ENCODE peak calls at places on chromosomes 4 and X, in five cellular contexts. R, W, H, T and Z are unnamed samples. For H3K27me3, the result is how much of the 10 kb centered on the place peaks cover.

GRCh38 chrX:1592128-1592862 is 891 bp downstream of the AKAP17A start:
- DNase-seq in T (peak), R (peak), H (no peak), W (no peak), Z (peak)

GRCh38 chr4:6229095-6229494 is 28.7 kb upstream of the JAKMIP1 start:
- DNase-seq in T (no peak), H (no peak), W (peak), R (no peak), Z (no peak)

GRCh38 chr4:143140696-143141095 is 44.0 kb upstream of the USP38 start:
- DNase-seq in T (no peak), W (no peak), R (no peak), H (no peak), Z (no peak)

GRCh38 chr4:112519689-112520597 is 4.0 kb upstream of the NEUROG2 start:
- DNase-seq in T (no peak), W (no peak), R (no peak), H (no peak), Z (no peak)

GRCh38 chr4:43778187-43778915 is 670.3 kb downstream of the KCTD8 start:
- DNase-seq in R (peak), H (no peak), W (no peak), T (no peak), Z (no peak)

GRCh38 chr4:23737571-23737970 is 152.3 kb downstream of the PPARGC1A start:
- DNase-seq in H (no peak), R (peak), W (no peak), T (no peak), Z (no peak)

GRCh38 chrX:101787934-101788333 is 128.3 kb upstream of the ARMCX2 start:
- DNase-seq in H (no peak), R (no peak), W (no peak), T (no peak), Z (no peak)

GRCh38 chr4:76527666-76528065 is 92.6 kb downstream of the SHROOM3 start:
- DNase-seq in W (no peak), R (peak), T (no peak), H (no peak), Z (no peak)

GRCh38 chr4:180059216-180059881 is 2183.9 kb upstream of the TENM3 start:
- DNase-seq in T (peak), H (no peak), R (peak), W (no peak), Z (no peak)

GRCh38 chr4:151407466-151408379 is 1.3 kb upstream of the FHIP1A start:
- DNase-seq in T (peak), W (peak), R (peak), H (peak), Z (peak)

GRCh38 chrX:41145920-41146608 is 60.8 kb downstream of the USP9X start:
- DNase-seq in T (no peak), R (peak), H (no peak), W (no peak), Z (no peak)

GRCh38 chrX:47992093-47992375 is 11.8 kb downstream of the ZNF182 start:
- DNase-seq in T (no peak), R (peak), W (no peak), H (no peak), Z (no peak)

GRCh38 chr4:140995058-140995457 is 138.2 kb downstream of the RNF150 start:
- DNase-seq in R (peak), H (no peak), T (no peak), W (peak), Z (no peak)

GRCh38 chrX:47146121-47146935 is 1.3 kb downstream of the RBM10 start:
- DNase-seq in W (no peak), H (no peak), T (peak), R (no peak), Z (no peak)

GRCh38 chr4:172202480-172203076 is 389.4 kb downstream of the GALNTL6 start:
- DNase-seq in H (no peak), R (peak), W (no peak), T (no peak), Z (no peak)

GRCh38 chr4:106172846-106173245 is 143.2 kb downstream of the TBCK start:
- DNase-seq in W (no peak), T (no peak), H (no peak), R (no peak), Z (no peak)

GRCh38 chr4:1475277-1476139 is 69.3 kb upstream of the NKX1-1 start:
- DNase-seq in W (no peak), T (no peak), R (no peak), H (no peak), Z (no peak)

GRCh38 chr4:156939151-156939550 is 32.4 kb downstream of the PDGFC start:
- DNase-seq in W (no peak), R (no peak), H (no peak), T (no peak), Z (no peak)

GRCh38 chr4:174449152-174449551 is 73.1 kb downstream of the HPGD start:
- DNase-seq in T (no peak), H (no peak), R (no peak), W (no peak), Z (no peak)

GRCh38 chrX:133813991-133814390 is 171.4 kb downstream of the GPC3 start:
- DNase-seq in R (peak), H (no peak), W (no peak), T (no peak), Z (no peak)

GRCh38 chr4:128859887-128860774 is 50.6 kb downstream of the JADE1 start:
- DNase-seq in R (peak), H (no peak), T (no peak), W (no peak), Z (no peak)

GRCh38 chr4:16067515-16067914 is 16.3 kb downstream of the PROM1 start:
- DNase-seq in T (no peak), H (no peak), R (peak), W (no peak), Z (peak)

GRCh38 chrX:154519389-154519788 is 3.4 kb upstream of the FAM3A start:
- DNase-seq in T (no peak), R (no peak), H (no peak), W (no peak), Z (no peak)

GRCh38 chrX:154513662-154514204 is 2.3 kb downstream of the FAM3A start:
- DNase-seq in H (no peak), R (no peak), W (no peak), T (no peak), Z (no peak)

GRCh38 chrX:154517101-154517781 is 1.2 kb upstream of the FAM3A start:
- DNase-seq in W (no peak), H (no peak), R (no peak), T (peak), Z (no peak)

GRCh38 chrX:154515803-154516654 is at the start of gene FAM3A:
- DNase-seq in H (peak), W (peak), R (peak), T (peak), Z (peak)

GRCh38 chrX:154516655-154517100 is 646 bp upstream of the FAM3A start:
- DNase-seq in W (no peak), T (no peak), R (peak), H (no peak), Z (no peak)
- H3K27ac ChIP-seq in W (peak), T (peak), R (peak), H (peak), Z (peak)

GRCh38 chrX:140292961-140293360 is 211.9 kb downstream of the SOX3 start:
- DNase-seq in H (no peak), W (no peak), R (no peak), T (no peak), Z (no peak)
- H3K27me3 ChIP-seq in H (under half), W (under half), R (under half), T (under half), Z (under half)

DNA sequence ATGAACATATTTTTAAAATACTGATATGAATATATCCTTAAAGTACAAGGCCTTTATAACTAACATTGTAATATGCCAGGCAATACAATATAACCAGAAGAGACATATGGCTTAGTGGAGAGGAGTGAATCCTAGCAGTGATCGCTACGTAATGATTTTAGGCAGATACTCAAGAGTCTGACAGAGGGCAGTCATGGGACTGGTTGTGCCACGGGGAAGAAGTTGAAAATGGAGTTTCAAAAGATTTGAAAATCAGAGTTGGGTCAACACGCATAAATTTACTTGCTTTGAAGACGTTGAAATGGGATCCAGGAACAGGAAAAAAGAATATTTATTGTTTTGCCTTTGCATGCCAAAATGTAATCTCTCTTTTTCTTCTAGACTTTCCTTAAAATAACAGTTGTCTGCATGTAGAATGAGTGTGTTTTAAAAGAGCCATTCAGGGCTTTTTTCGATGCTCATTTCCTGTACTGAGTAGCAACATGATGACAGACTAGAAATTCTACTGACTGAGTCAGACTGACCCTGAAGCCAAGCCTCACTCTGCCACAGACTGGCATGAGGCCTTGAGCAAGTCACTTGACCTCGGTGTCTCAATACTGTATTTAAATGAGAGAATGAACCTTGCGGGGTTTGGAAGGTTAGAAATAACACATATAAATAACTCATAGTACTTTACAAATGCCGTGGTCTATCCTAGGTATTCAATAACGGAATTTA is 8.1 kb upstream of the SMS start:
- DNase-seq in R (peak), H (no peak), T (no peak), W (no peak), Z (peak)
- H3K27ac ChIP-seq in R (peak), H (no peak), T (no peak), W (no peak), Z (no peak)

GRCh38 chr4:73867783-73868182 is 1.4 kb upstream of the CXCL1 start:
- DNase-seq in T (no peak), H (no peak), W (no peak), R (peak), Z (no peak)

GRCh38 chr4:73869130-73870055 is at the start of gene CXCL1:
- DNase-seq in H (no peak), T (peak), W (peak), R (peak), Z (peak)

GRCh38 chr4:73870260-73870659 is 1.1 kb downstream of the CXCL1 start:
- DNase-seq in T (no peak), W (no peak), H (no peak), R (no peak), Z (peak)

GRCh38 chr4:73866236-73866635 is 3.0 kb upstream of the CXCL1 start:
- DNase-seq in T (no peak), R (no peak), H (no peak), W (no peak), Z (no peak)

GRCh38 chr4:73868206-73869129 is 725 bp upstream of the CXCL1 start:
- DNase-seq in W (no peak), T (no peak), R (no peak), H (no peak), Z (peak)
- H3K27me3 ChIP-seq in W (under half), T (under half), R (under half), H (under half), Z (under half)

DNA sequence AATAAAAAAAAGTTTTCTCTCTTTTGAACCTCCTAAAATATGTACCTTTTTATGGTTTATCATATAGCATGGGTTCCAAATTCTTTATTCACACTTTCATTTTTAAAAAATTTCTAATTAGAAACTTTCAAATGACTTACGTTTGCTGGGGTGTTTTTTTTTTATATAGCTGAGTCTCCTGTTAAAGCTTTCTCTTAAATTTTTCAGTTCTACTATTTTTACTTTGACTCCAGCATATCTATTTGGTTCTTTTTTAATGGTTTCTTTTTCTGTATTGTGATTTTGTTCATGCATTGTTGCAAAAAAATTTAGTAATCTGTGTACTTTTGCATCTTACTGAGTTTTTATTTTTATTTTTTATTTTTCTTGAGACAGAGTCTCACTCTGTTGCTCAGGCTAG is 22.3 kb downstream of the ZNF718 start:
- DNase-seq in R (no peak), T (no peak), H (no peak), W (no peak), Z (no peak)
- H3K27ac ChIP-seq in R (no peak), T (no peak), H (no peak), W (no peak), Z (no peak)

GRCh38 chrX:113514906-113515305 is 674.3 kb upstream of the AMOT start:
- DNase-seq in W (no peak), H (no peak), R (no peak), T (no peak), Z (no peak)

GRCh38 chrX:113512700-113513395 is 672.2 kb upstream of the AMOT start:
- DNase-seq in T (no peak), H (no peak), W (no peak), R (peak), Z (no peak)

GRCh38 chrX:113510586-113510985 is 670.0 kb upstream of the AMOT start:
- DNase-seq in T (no peak), R (peak), H (no peak), W (no peak), Z (no peak)
- H3K27me3 ChIP-seq in T (under half), R (under half), H (under half), W (under half), Z (under half)

GRCh38 chr4:87109121-87109520 is 111.3 kb downstream of the KLHL8 start:
- DNase-seq in T (no peak), W (no peak), H (no peak), R (no peak), Z (no peak)
- H3K27ac ChIP-seq in T (no peak), W (peak), H (no peak), R (peak), Z (no peak)

DNA sequence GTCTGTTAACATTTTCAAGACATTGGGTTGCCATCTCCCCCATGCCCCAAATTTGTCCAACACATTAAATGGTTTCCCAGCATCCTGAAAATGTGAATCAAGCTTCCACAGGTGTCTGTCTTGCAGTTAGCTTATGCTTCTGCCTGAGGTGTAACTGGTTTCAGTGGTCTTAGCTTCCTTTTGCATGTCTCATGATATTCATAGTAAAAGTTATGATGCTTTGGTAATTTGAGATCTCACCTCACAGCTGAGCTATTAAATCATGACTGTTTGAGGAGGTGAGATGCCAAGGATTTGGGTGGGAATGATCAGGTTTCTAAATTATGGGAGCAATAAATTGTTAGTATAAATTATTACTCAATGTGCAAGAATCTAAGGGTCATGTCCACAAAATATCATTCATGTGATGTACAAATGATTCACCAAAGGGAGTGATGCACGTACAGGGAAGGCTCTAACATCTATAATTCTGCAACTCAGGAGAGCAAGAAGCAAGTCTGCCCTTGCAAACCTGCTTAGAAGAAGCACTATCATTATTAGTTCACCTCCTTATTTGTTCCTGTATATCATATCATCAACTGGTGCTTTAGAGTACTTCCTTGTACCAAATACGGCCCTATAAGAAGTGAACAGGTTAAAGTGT is 17.1 kb upstream of the RAI2 start:
- DNase-seq in H (no peak), R (no peak), W (no peak), T (no peak), Z (no peak)
- H3K27me3 ChIP-seq in H (under half), R (under half), W (under half), T (under half), Z (under half)